ENCODE peak calls at places on chromosome 17, in four cellular contexts. Y is NCI-H1092; S is dorsolateral prefrontal cortex; K is stimulated activated CD8-positive, alpha-beta memory T cell treated with anti-CD3 and anti-CD28 coated beads, Interleukin-7, amount 100 ng/mL, for 1 hour. M is an unnamed sample.

GRCh38 chr17:19659366-19660177 is 11.0 kb downstream of the ALDH3A2 start:
- DNase-seq in Y (no peak), K (no peak), S (no peak), M (no peak)

GRCh38 chr17:79153367-79154130 is 78.9 kb downstream of the ENGASE start:
- DNase-seq in K (no peak), Y (no peak), S (no peak), M (no peak)

GRCh38 chr17:82477934-82478333 is 19.4 kb downstream of the NARF start:
- DNase-seq in K (no peak), S (no peak), Y (no peak), M (no peak)

GRCh38 chr17:16922386-16923096 is 49.4 kb downstream of the TNFRSF13B start:
- DNase-seq in K (no peak), S (no peak), Y (no peak), M (no peak)

GRCh38 chr17:5707482-5707881 is 123.2 kb upstream of the NLRP1 start:
- DNase-seq in Y (no peak), K (no peak), S (no peak), M (no peak)

GRCh38 chr17:64041912-64042311 is 21.5 kb upstream of the ICAM2 start:
- DNase-seq in S (no peak), K (no peak), Y (no peak), M (no peak)

GRCh38 chr17:32463304-32463703 is 19.0 kb downstream of the PSMD11 start:
- DNase-seq in K (no peak), Y (no peak), S (no peak), M (no peak)

GRCh38 chr17:16929281-16929680 is 42.6 kb downstream of the TNFRSF13B start:
- DNase-seq in K (no peak), Y (no peak), S (no peak), M (no peak)

GRCh38 chr17:39867891-39868553 is at the start of gene ZPBP2:
- DNase-seq in S (no peak), K (no peak), Y (no peak), M (no peak)

GRCh38 chr17:17028059-17028877 is 14.0 kb upstream of the MPRIP start:
- DNase-seq in S (no peak), Y (no peak), K (no peak), M (no peak)

GRCh38 chr17:76381633-76382304 is 2.6 kb upstream of the SPHK1 start:
- DNase-seq in K (no peak), Y (no peak), S (no peak), M (no peak)

GRCh38 chr17:60971515-60972369 is 294.1 kb downstream of the BCAS3 start:
- DNase-seq in Y (no peak), S (no peak), K (no peak), M (no peak)

GRCh38 chr17:63881935-63882601 is at the start of gene GH2:
- DNase-seq in K (peak), Y (no peak), S (no peak), M (no peak)

GRCh38 chr17:82246365-82247174 is 17.7 kb downstream of the SLC16A3 start:
- DNase-seq in Y (no peak), S (no peak), K (no peak), M (no peak)

GRCh38 chr17:65584604-65585521 is 23.4 kb upstream of the AXIN2 start:
- DNase-seq in K (no peak), Y (no peak), S (no peak), M (no peak)

GRCh38 chr17:30332057-30332542 is 1.8 kb downstream of the TMIGD1 start:
- DNase-seq in S (no peak), K (no peak), Y (no peak), M (no peak)

GRCh38 chr17:73541561-73541981 is 102.7 kb downstream of the SDK2 start:
- DNase-seq in S (no peak), K (no peak), Y (no peak), M (no peak)

GRCh38 chr17:79515646-79516604 is 94.9 kb downstream of the RBFOX3 start:
- DNase-seq in S (no peak), K (no peak), Y (no peak), M (no peak)

GRCh38 chr17:8290043-8290442 is 1.6 kb downstream of the RANGRF start:
- DNase-seq in S (no peak), Y (no peak), K (no peak), M (no peak)

GRCh38 chr17:55926276-55926995 is 175.6 kb downstream of the PCTP start:
- DNase-seq in S (no peak), K (no peak), Y (no peak), M (no peak)

GRCh38 chr17:50185724-50186545 is 15.5 kb downstream of the COL1A1 start:
- DNase-seq in K (no peak), S (no peak), Y (no peak), M (no peak)

GRCh38 chr17:58587713-58588117 is 73.3 kb upstream of the MTMR4 start:
- DNase-seq in Y (peak), K (peak), S (peak), M (no peak)

GRCh38 chr17:74682442-74683190 is 30.1 kb downstream of the CD300LF start:
- DNase-seq in K (no peak), Y (no peak), S (no peak), M (no peak)

M was measured in esophagus squamous epithelium.